ENCODE peak calls at places on chromosomes 12 and 14, in four cellular contexts. One of them, this sample, is unnamed.
A peak's percentile ranks its signal among the peaks of the same experiment; 100 is the strongest.

GRCh38 chr14:102949801-102950451 is 27.5 kb downstream of the AMN start:
- DNase-seq in GM23338: no peak
- DNase-seq in HCT116: no peak
- DNase-seq in GM23248: peak; percentile 25
- DNase-seq in this sample: peak; percentile 21

GRCh38 chr14:105913861-105914260 is 387.5 kb downstream of the TMEM121 start:
- DNase-seq in GM23338: no peak
- DNase-seq in HCT116: no peak
- DNase-seq in GM23248: no peak
- DNase-seq in this sample: no peak

GRCh38 chr12:10031771-10032175 is 1.3 kb downstream of the CLEC9A start:
- DNase-seq in GM23338: peak; percentile 67
- DNase-seq in HCT116: no peak
- DNase-seq in GM23248: peak; percentile 94
- DNase-seq in this sample: peak; percentile 86

GRCh38 chr14:69682607-69683263 is 71.3 kb downstream of the SUSD6 start:
- DNase-seq in GM23338: no peak
- DNase-seq in HCT116: no peak
- DNase-seq in GM23248: peak; percentile 54
- DNase-seq in this sample: no peak

GRCh38 chr14:41607119-41607785 is 576 bp downstream of the LRFN5 start:
- DNase-seq in GM23338: peak; percentile 41
- DNase-seq in HCT116: no peak
- DNase-seq in GM23248: peak; percentile 56
- DNase-seq in this sample: no peak

GRCh38 chr12:132872975-132873421 is 14.4 kb downstream of the CHFR start:
- DNase-seq in GM23338: no peak
- DNase-seq in HCT116: no peak
- DNase-seq in GM23248: no peak
- DNase-seq in this sample: no peak

GRCh38 chr12:123608192-123608591 is 6.3 kb downstream of the DDX55 start:
- DNase-seq in GM23338: no peak
- DNase-seq in HCT116: no peak
- DNase-seq in GM23248: no peak
- DNase-seq in this sample: no peak

GRCh38 chr14:67940894-67941455 is 121.4 kb downstream of the RAD51B start:
- DNase-seq in GM23338: peak; percentile 9
- DNase-seq in HCT116: no peak
- DNase-seq in GM23248: peak; percentile 73
- DNase-seq in this sample: peak; percentile 27

GRCh38 chr14:23382276-23382675 is 5.4 kb downstream of the CMTM5 start:
- DNase-seq in GM23338: no peak
- DNase-seq in HCT116: no peak
- DNase-seq in GM23248: no peak
- DNase-seq in this sample: no peak

GRCh38 chr12:6957151-6957701 is 6.1 kb downstream of the PTPN6 start:
- DNase-seq in GM23338: no peak
- DNase-seq in HCT116: no peak
- DNase-seq in GM23248: no peak
- DNase-seq in this sample: no peak

GRCh38 chr14:91390165-91390778 is 27.3 kb downstream of the CCDC88C start:
- DNase-seq in GM23338: no peak
- DNase-seq in HCT116: no peak
- DNase-seq in GM23248: no peak
- DNase-seq in this sample: no peak

GRCh38 chr12:57135487-57135886 is 7.2 kb downstream of the LRP1 start:
- DNase-seq in GM23338: peak; percentile 46
- DNase-seq in HCT116: no peak
- DNase-seq in GM23248: peak; percentile 56
- DNase-seq in this sample: no peak

GRCh38 chr14:83120187-83120586 is 1586.5 kb upstream of the SEL1L start:
- DNase-seq in GM23338: no peak
- DNase-seq in HCT116: no peak
- DNase-seq in GM23248: no peak
- DNase-seq in this sample: peak; percentile 23

GRCh38 chr14:96349286-96350075 is 13.7 kb downstream of the ATG2B start:
- DNase-seq in GM23338: peak; percentile 50
- DNase-seq in HCT116: no peak
- DNase-seq in GM23248: peak; percentile 68
- DNase-seq in this sample: no peak

GRCh38 chr12:23816394-23816851 is 133.0 kb downstream of the SOX5 start:
- DNase-seq in GM23338: peak; percentile 91
- DNase-seq in HCT116: no peak
- DNase-seq in GM23248: no peak
- DNase-seq in this sample: no peak

GRCh38 chr14:93764211-93764659 is 24.1 kb downstream of the PRIMA1 start:
- DNase-seq in GM23338: no peak
- DNase-seq in HCT116: no peak
- DNase-seq in GM23248: peak; percentile 32
- DNase-seq in this sample: peak; percentile 83

GRCh38 chr12:32198555-32198954 is 91.9 kb downstream of the BICD1 start:
- DNase-seq in GM23338: no peak
- DNase-seq in HCT116: peak; percentile 10
- DNase-seq in GM23248: peak; percentile 81
- DNase-seq in this sample: peak; percentile 78

GRCh38 chr12:121538699-121539061 is 42.1 kb downstream of the KDM2B start:
- DNase-seq in GM23338: peak; percentile 72
- DNase-seq in HCT116: peak; percentile 75
- DNase-seq in GM23248: peak; percentile 17
- DNase-seq in this sample: peak; percentile 70

GRCh38 chr12:89971880-89972279 is 263.2 kb upstream of the ATP2B1 start:
- DNase-seq in GM23338: no peak
- DNase-seq in HCT116: no peak
- DNase-seq in GM23248: peak; percentile 56
- DNase-seq in this sample: no peak

GRCh38 chr12:124517260-124518050 is 50.0 kb downstream of the NCOR2 start:
- DNase-seq in GM23338: no peak
- DNase-seq in HCT116: no peak
- DNase-seq in GM23248: peak; percentile 82
- DNase-seq in this sample: peak; percentile 67

GRCh38 chr12:115916910-115917668 is 360.4 kb downstream of the MED13L start:
- DNase-seq in GM23338: peak; percentile 85
- DNase-seq in HCT116: peak; percentile 31
- DNase-seq in GM23248: peak; percentile 36
- DNase-seq in this sample: peak; percentile 83

GRCh38 chr14:68124885-68125731 is 305.5 kb downstream of the RAD51B start:
- DNase-seq in GM23338: no peak
- DNase-seq in HCT116: no peak
- DNase-seq in GM23248: peak; percentile 88
- DNase-seq in this sample: peak; percentile 79

GRCh38 chr14:69980457-69981414 is 101.5 kb downstream of the SMOC1 start:
- DNase-seq in GM23338: peak; percentile 13
- DNase-seq in HCT116: peak; percentile 15
- DNase-seq in GM23248: no peak
- DNase-seq in this sample: peak; percentile 48

GRCh38 chr12:13817131-13817530 is 164.3 kb downstream of the GRIN2B start:
- DNase-seq in GM23338: no peak
- DNase-seq in HCT116: no peak
- DNase-seq in GM23248: peak; percentile 1
- DNase-seq in this sample: no peak

GRCh38 chr12:50220357-50221061 is 53.3 kb upstream of the CERS5 start:
- DNase-seq in GM23338: no peak
- DNase-seq in HCT116: no peak
- DNase-seq in GM23248: peak; percentile 81
- DNase-seq in this sample: peak; percentile 78

GRCh38 chr14:67938046-67938445 is 118.5 kb downstream of the RAD51B start:
- DNase-seq in GM23338: peak; percentile 5
- DNase-seq in HCT116: no peak
- DNase-seq in GM23248: no peak
- DNase-seq in this sample: no peak

GRCh38 chr12:53604581-53604980 is 21.6 kb downstream of the ATF7 start:
- DNase-seq in GM23338: no peak
- DNase-seq in HCT116: no peak
- DNase-seq in GM23248: no peak
- DNase-seq in this sample: no peak

GRCh38 chr14:66105819-66106218 is 380.4 kb upstream of the CCDC196 start:
- DNase-seq in GM23338: no peak
- DNase-seq in HCT116: no peak
- DNase-seq in GM23248: peak; percentile 91
- DNase-seq in this sample: peak; percentile 54

GRCh38 chr12:105278043-105278697 is 42.2 kb upstream of the APPL2 start:
- DNase-seq in GM23338: peak; percentile 36
- DNase-seq in HCT116: no peak
- DNase-seq in GM23248: peak; percentile 75
- DNase-seq in this sample: peak; percentile 24

GRCh38 chr12:113762849-113763816 is 203.0 kb downstream of the RBM19 start:
- DNase-seq in GM23338: no peak
- DNase-seq in HCT116: no peak
- DNase-seq in GM23248: no peak
- DNase-seq in this sample: no peak

GRCh38 chr14:57259672-57260071 is 9.0 kb downstream of the EXOC5 start:
- DNase-seq in GM23338: no peak
- DNase-seq in HCT116: no peak
- DNase-seq in GM23248: no peak
- DNase-seq in this sample: no peak

GRCh38 chr12:53061404-53062010 is 11.6 kb downstream of the TNS2 start:
- DNase-seq in GM23338: peak; percentile 67
- DNase-seq in HCT116: peak; percentile 63
- DNase-seq in GM23248: no peak
- DNase-seq in this sample: peak; percentile 87

GRCh38 chr14:77593501-77593911 is 22.9 kb downstream of the SPTLC2 start:
- DNase-seq in GM23338: no peak
- DNase-seq in HCT116: no peak
- DNase-seq in GM23248: peak; percentile 34
- DNase-seq in this sample: peak; percentile 82

GRCh38 chr12:77724367-77724957 is 106.2 kb upstream of the NAV3 start:
- DNase-seq in GM23338: peak; percentile 66
- DNase-seq in HCT116: peak; percentile 47
- DNase-seq in GM23248: peak; percentile 70
- DNase-seq in this sample: peak; percentile 60

GRCh38 chr14:56659964-56660551 is 80.5 kb downstream of the TMEM260 start:
- DNase-seq in GM23338: peak; percentile 73
- DNase-seq in HCT116: peak; percentile 32
- DNase-seq in GM23248: peak; percentile 55
- DNase-seq in this sample: peak; percentile 82

GRCh38 chr12:97960741-97961608 is 498.4 kb downstream of the RMST start:
- DNase-seq in GM23338: peak; percentile 81
- DNase-seq in HCT116: peak; percentile 8
- DNase-seq in GM23248: no peak
- DNase-seq in this sample: peak; percentile 36

GRCh38 chr12:93140309-93140708 is 211.2 kb upstream of the EEA1 start:
- DNase-seq in GM23338: no peak
- DNase-seq in HCT116: no peak
- DNase-seq in GM23248: no peak
- DNase-seq in this sample: no peak

GRCh38 chr14:74801396-74801795 is 38.3 kb downstream of the YLPM1 start:
- DNase-seq in GM23338: no peak
- DNase-seq in HCT116: no peak
- DNase-seq in GM23248: no peak
- DNase-seq in this sample: no peak
- H3K36me3 ChIP-seq in GM23338: peaks cover 6% of the 10 kb centered on the region
- H3K36me3 ChIP-seq in HCT116: peaks cover 23% of the 10 kb centered on the region
- H3K36me3 ChIP-seq in GM23248: peaks cover 20% of the 10 kb centered on the region
- H3K36me3 ChIP-seq in this sample: peaks cover 20% of the 10 kb centered on the region

DNA sequence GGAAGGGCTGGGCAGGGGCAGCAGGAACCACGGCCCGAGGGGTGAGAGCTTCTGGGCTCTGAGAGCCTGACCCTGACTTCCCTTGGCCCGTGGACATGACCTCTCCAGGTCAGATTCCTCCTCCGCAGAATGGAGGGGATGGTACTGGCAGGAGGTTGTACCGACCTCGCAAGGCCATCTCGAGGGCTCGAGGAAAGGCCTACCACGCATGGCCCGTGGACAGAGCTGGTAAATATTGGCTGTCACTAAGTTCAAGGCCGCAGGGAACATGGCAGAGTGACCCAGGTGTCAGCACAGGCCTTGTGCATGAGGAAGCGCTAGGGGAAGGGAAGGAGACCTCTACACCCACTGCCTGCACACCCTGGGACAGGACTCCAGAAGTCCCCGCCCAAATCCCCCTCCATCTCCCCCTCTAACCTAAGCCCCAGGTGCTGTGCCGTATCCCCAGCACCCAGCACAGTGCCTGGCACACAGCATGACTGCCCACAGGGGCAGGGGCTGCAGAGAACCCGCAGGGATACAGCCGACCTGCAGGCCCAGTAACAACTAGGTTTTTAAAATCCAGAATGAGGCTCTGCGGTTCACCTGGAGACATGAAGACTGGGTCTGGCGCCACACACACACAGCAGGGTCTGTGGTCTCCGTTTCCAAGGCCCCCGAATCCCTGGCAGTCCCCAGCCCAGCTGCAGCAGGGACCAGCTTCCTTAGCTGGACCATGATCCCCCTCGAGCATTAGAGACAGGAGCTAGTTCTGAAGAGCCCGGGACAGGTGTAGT is 54.8 kb upstream of the PPP2R5C start:
- DNase-seq in GM23338: no peak
- DNase-seq in HCT116: no peak
- DNase-seq in GM23248: no peak
- DNase-seq in this sample: no peak
- TF ChIP-seq EZH2 in GM23338: no peak
- TF ChIP-seq EZH2 in HCT116: no peak
- TF ChIP-seq EZH2 in GM23248: no peak
- TF ChIP-seq EZH2 in this sample: no peak

GRCh38 chr12:3122841-3123678 is 45.9 kb downstream of the TSPAN9 start:
- DNase-seq in GM23338: peak; percentile 47
- DNase-seq in HCT116: no peak
- DNase-seq in GM23248: peak; percentile 93
- DNase-seq in this sample: peak; percentile 74
- TF ChIP-seq EZH2phosphoT487 in GM23338: no peak
- TF ChIP-seq EZH2phosphoT487 in HCT116: no peak
- TF ChIP-seq EZH2phosphoT487 in GM23248: no peak
- TF ChIP-seq EZH2phosphoT487 in this sample: no peak

GRCh38 chr14:52259452-52259851 is 8.0 kb upstream of the PTGDR start:
- DNase-seq in GM23338: no peak
- DNase-seq in HCT116: no peak
- DNase-seq in GM23248: peak; percentile 14
- DNase-seq in this sample: no peak

GRCh38 chr14:52265248-52265647 is 2.2 kb upstream of the PTGDR start:
- DNase-seq in GM23338: no peak
- DNase-seq in HCT116: no peak
- DNase-seq in GM23248: no peak
- DNase-seq in this sample: no peak

GRCh38 chr14:52266179-52266578 is 1.3 kb upstream of the PTGDR start:
- DNase-seq in GM23338: no peak
- DNase-seq in HCT116: no peak
- DNase-seq in GM23248: peak; percentile 88
- DNase-seq in this sample: no peak

GRCh38 chr14:52263190-52263589 is 4.3 kb upstream of the PTGDR start:
- DNase-seq in GM23338: no peak
- DNase-seq in HCT116: no peak
- DNase-seq in GM23248: no peak
- DNase-seq in this sample: no peak

GRCh38 chr14:52262600-52262999 is 4.9 kb upstream of the PTGDR start:
- DNase-seq in GM23338: no peak
- DNase-seq in HCT116: no peak
- DNase-seq in GM23248: no peak
- DNase-seq in this sample: no peak
- H3K36me3 ChIP-seq in GM23338: no peaks in the 10 kb centered on the region
- H3K36me3 ChIP-seq in HCT116: no peaks in the 10 kb centered on the region
- H3K36me3 ChIP-seq in GM23248: no peaks in the 10 kb centered on the region
- H3K36me3 ChIP-seq in this sample: no peaks in the 10 kb centered on the region

This sample was measured in PC-3.